ENCODE peak calls at places on chromosomes 13 and 19, in six cellular contexts. One of them, this sample, is unnamed.

GRCh38 chr19:1232652-1233360 is 5.0 kb downstream of the CBARP start:
- DNase-seq in germinal center: no peak
- DNase-seq in epithelial cell of esophagus: peak
- DNase-seq in GM03348: no peak
- DNase-seq in breast epithelium: no peak
- DNase-seq in stimulated activated CD8-positive, alpha-beta memory T cell treated with anti-CD3 and anti-CD28 coated beads, Interleukin-7, amount 100 ng/mL, for 1 hour: no peak
- DNase-seq in this sample: peak

GRCh38 chr19:40363128-40363527 is 14.6 kb downstream of the PLD3 start:
- DNase-seq in germinal center: no peak
- DNase-seq in epithelial cell of esophagus: no peak
- DNase-seq in GM03348: no peak
- DNase-seq in breast epithelium: no peak
- DNase-seq in stimulated activated CD8-positive, alpha-beta memory T cell treated with anti-CD3 and anti-CD28 coated beads, Interleukin-7, amount 100 ng/mL, for 1 hour: no peak
- DNase-seq in this sample: no peak

GRCh38 chr13:113874579-113875428 is 10.9 kb upstream of the GAS6 start:
- DNase-seq in germinal center: peak
- DNase-seq in epithelial cell of esophagus: no peak
- DNase-seq in GM03348: no peak
- DNase-seq in breast epithelium: peak
- DNase-seq in stimulated activated CD8-positive, alpha-beta memory T cell treated with anti-CD3 and anti-CD28 coated beads, Interleukin-7, amount 100 ng/mL, for 1 hour: no peak
- DNase-seq in this sample: no peak

GRCh38 chr13:30108913-30109237 is 198.5 kb downstream of the KATNAL1 start:
- DNase-seq in germinal center: no peak
- DNase-seq in epithelial cell of esophagus: peak
- DNase-seq in GM03348: no peak
- DNase-seq in breast epithelium: peak
- DNase-seq in stimulated activated CD8-positive, alpha-beta memory T cell treated with anti-CD3 and anti-CD28 coated beads, Interleukin-7, amount 100 ng/mL, for 1 hour: no peak
- DNase-seq in this sample: peak

GRCh38 chr13:48715977-48716376 is 62.2 kb downstream of the CYSLTR2 start:
- DNase-seq in germinal center: no peak
- DNase-seq in epithelial cell of esophagus: no peak
- DNase-seq in GM03348: no peak
- DNase-seq in breast epithelium: no peak
- DNase-seq in stimulated activated CD8-positive, alpha-beta memory T cell treated with anti-CD3 and anti-CD28 coated beads, Interleukin-7, amount 100 ng/mL, for 1 hour: no peak
- DNase-seq in this sample: no peak

GRCh38 chr19:54136086-54136863 is 1.3 kb upstream of the CNOT3 start:
- DNase-seq in germinal center: no peak
- DNase-seq in epithelial cell of esophagus: peak
- DNase-seq in GM03348: peak
- DNase-seq in breast epithelium: no peak
- DNase-seq in stimulated activated CD8-positive, alpha-beta memory T cell treated with anti-CD3 and anti-CD28 coated beads, Interleukin-7, amount 100 ng/mL, for 1 hour: no peak
- DNase-seq in this sample: peak

GRCh38 chr13:30142502-30143211 is 164.7 kb downstream of the KATNAL1 start:
- DNase-seq in germinal center: no peak
- DNase-seq in epithelial cell of esophagus: peak
- DNase-seq in GM03348: peak
- DNase-seq in breast epithelium: peak
- DNase-seq in stimulated activated CD8-positive, alpha-beta memory T cell treated with anti-CD3 and anti-CD28 coated beads, Interleukin-7, amount 100 ng/mL, for 1 hour: no peak
- DNase-seq in this sample: peak

GRCh38 chr19:55688422-55689218 is 13.6 kb downstream of the EPN1 start:
- DNase-seq in germinal center: no peak
- DNase-seq in epithelial cell of esophagus: no peak
- DNase-seq in GM03348: no peak
- DNase-seq in breast epithelium: no peak
- DNase-seq in stimulated activated CD8-positive, alpha-beta memory T cell treated with anti-CD3 and anti-CD28 coated beads, Interleukin-7, amount 100 ng/mL, for 1 hour: no peak
- DNase-seq in this sample: no peak

GRCh38 chr13:26549713-26550112 is 7.8 kb upstream of the WASF3 start:
- DNase-seq in germinal center: no peak
- DNase-seq in epithelial cell of esophagus: no peak
- DNase-seq in GM03348: no peak
- DNase-seq in breast epithelium: no peak
- DNase-seq in stimulated activated CD8-positive, alpha-beta memory T cell treated with anti-CD3 and anti-CD28 coated beads, Interleukin-7, amount 100 ng/mL, for 1 hour: no peak
- DNase-seq in this sample: no peak

GRCh38 chr13:59531571-59532091 is 632.1 kb downstream of the DIAPH3 start:
- DNase-seq in germinal center: no peak
- DNase-seq in epithelial cell of esophagus: peak
- DNase-seq in GM03348: peak
- DNase-seq in breast epithelium: peak
- DNase-seq in stimulated activated CD8-positive, alpha-beta memory T cell treated with anti-CD3 and anti-CD28 coated beads, Interleukin-7, amount 100 ng/mL, for 1 hour: no peak
- DNase-seq in this sample: peak

GRCh38 chr13:40963927-40964326 is 55.2 kb downstream of the ELF1 start:
- DNase-seq in germinal center: no peak
- DNase-seq in epithelial cell of esophagus: peak
- DNase-seq in GM03348: peak
- DNase-seq in breast epithelium: no peak
- DNase-seq in stimulated activated CD8-positive, alpha-beta memory T cell treated with anti-CD3 and anti-CD28 coated beads, Interleukin-7, amount 100 ng/mL, for 1 hour: no peak
- DNase-seq in this sample: peak

GRCh38 chr19:49814010-49814409 is 918 bp upstream of the FUZ start:
- DNase-seq in germinal center: no peak
- DNase-seq in epithelial cell of esophagus: no peak
- DNase-seq in GM03348: no peak
- DNase-seq in breast epithelium: no peak
- DNase-seq in stimulated activated CD8-positive, alpha-beta memory T cell treated with anti-CD3 and anti-CD28 coated beads, Interleukin-7, amount 100 ng/mL, for 1 hour: no peak
- DNase-seq in this sample: peak

GRCh38 chr19:39152066-39152465 is 26.5 kb downstream of the PAK4 start:
- DNase-seq in germinal center: no peak
- DNase-seq in epithelial cell of esophagus: peak
- DNase-seq in GM03348: no peak
- DNase-seq in breast epithelium: no peak
- DNase-seq in stimulated activated CD8-positive, alpha-beta memory T cell treated with anti-CD3 and anti-CD28 coated beads, Interleukin-7, amount 100 ng/mL, for 1 hour: no peak
- DNase-seq in this sample: no peak

GRCh38 chr19:17327654-17328516 is 6.8 kb downstream of the ANO8 start:
- DNase-seq in germinal center: peak
- DNase-seq in epithelial cell of esophagus: peak
- DNase-seq in GM03348: peak
- DNase-seq in breast epithelium: peak
- DNase-seq in stimulated activated CD8-positive, alpha-beta memory T cell treated with anti-CD3 and anti-CD28 coated beads, Interleukin-7, amount 100 ng/mL, for 1 hour: no peak
- DNase-seq in this sample: no peak

GRCh38 chr19:20077791-20078463 is at the start of gene ZNF90:
- DNase-seq in germinal center: peak
- DNase-seq in epithelial cell of esophagus: peak
- DNase-seq in GM03348: peak
- DNase-seq in breast epithelium: peak
- DNase-seq in stimulated activated CD8-positive, alpha-beta memory T cell treated with anti-CD3 and anti-CD28 coated beads, Interleukin-7, amount 100 ng/mL, for 1 hour: peak
- DNase-seq in this sample: no peak

GRCh38 chr19:45035755-45036154 is 3.1 kb upstream of the CLASRP start:
- DNase-seq in germinal center: no peak
- DNase-seq in epithelial cell of esophagus: no peak
- DNase-seq in GM03348: no peak
- DNase-seq in breast epithelium: no peak
- DNase-seq in stimulated activated CD8-positive, alpha-beta memory T cell treated with anti-CD3 and anti-CD28 coated beads, Interleukin-7, amount 100 ng/mL, for 1 hour: no peak
- DNase-seq in this sample: no peak

GRCh38 chr19:31316201-31316951 is 32.9 kb downstream of the TSHZ3 start:
- DNase-seq in germinal center: no peak
- DNase-seq in epithelial cell of esophagus: no peak
- DNase-seq in GM03348: peak
- DNase-seq in breast epithelium: no peak
- DNase-seq in stimulated activated CD8-positive, alpha-beta memory T cell treated with anti-CD3 and anti-CD28 coated beads, Interleukin-7, amount 100 ng/mL, for 1 hour: no peak
- DNase-seq in this sample: no peak

GRCh38 chr19:49456351-49456750 is 3.3 kb downstream of the ALDH16A1 start:
- DNase-seq in germinal center: no peak
- DNase-seq in epithelial cell of esophagus: no peak
- DNase-seq in GM03348: no peak
- DNase-seq in breast epithelium: no peak
- DNase-seq in stimulated activated CD8-positive, alpha-beta memory T cell treated with anti-CD3 and anti-CD28 coated beads, Interleukin-7, amount 100 ng/mL, for 1 hour: no peak
- DNase-seq in this sample: no peak

GRCh38 chr13:30810261-30810701 is 74.9 kb downstream of the ALOX5AP start:
- DNase-seq in germinal center: no peak
- DNase-seq in epithelial cell of esophagus: peak
- DNase-seq in GM03348: no peak
- DNase-seq in breast epithelium: peak
- DNase-seq in stimulated activated CD8-positive, alpha-beta memory T cell treated with anti-CD3 and anti-CD28 coated beads, Interleukin-7, amount 100 ng/mL, for 1 hour: no peak
- DNase-seq in this sample: no peak

GRCh38 chr19:10364644-10365043 is 15.7 kb downstream of the TYK2 start:
- DNase-seq in germinal center: no peak
- DNase-seq in epithelial cell of esophagus: no peak
- DNase-seq in GM03348: no peak
- DNase-seq in breast epithelium: no peak
- DNase-seq in stimulated activated CD8-positive, alpha-beta memory T cell treated with anti-CD3 and anti-CD28 coated beads, Interleukin-7, amount 100 ng/mL, for 1 hour: no peak
- DNase-seq in this sample: no peak

GRCh38 chr19:55809381-55810058 is 22.3 kb downstream of the NLRP11 start:
- DNase-seq in germinal center: peak
- DNase-seq in epithelial cell of esophagus: peak
- DNase-seq in GM03348: peak
- DNase-seq in breast epithelium: no peak
- DNase-seq in stimulated activated CD8-positive, alpha-beta memory T cell treated with anti-CD3 and anti-CD28 coated beads, Interleukin-7, amount 100 ng/mL, for 1 hour: no peak
- DNase-seq in this sample: peak

GRCh38 chr13:44176173-44176572 is 197.5 kb upstream of the SERP2 start:
- DNase-seq in germinal center: no peak
- DNase-seq in epithelial cell of esophagus: no peak
- DNase-seq in GM03348: no peak
- DNase-seq in breast epithelium: no peak
- DNase-seq in stimulated activated CD8-positive, alpha-beta memory T cell treated with anti-CD3 and anti-CD28 coated beads, Interleukin-7, amount 100 ng/mL, for 1 hour: no peak
- DNase-seq in this sample: no peak

GRCh38 chr13:76222511-76222910 is 586.4 kb downstream of the LMO7 start:
- DNase-seq in germinal center: no peak
- DNase-seq in epithelial cell of esophagus: peak
- DNase-seq in GM03348: no peak
- DNase-seq in breast epithelium: no peak
- DNase-seq in stimulated activated CD8-positive, alpha-beta memory T cell treated with anti-CD3 and anti-CD28 coated beads, Interleukin-7, amount 100 ng/mL, for 1 hour: no peak
- DNase-seq in this sample: no peak

GRCh38 chr13:77521194-77521593 is 14.3 kb upstream of the SCEL start:
- DNase-seq in germinal center: no peak
- DNase-seq in epithelial cell of esophagus: peak
- DNase-seq in GM03348: no peak
- DNase-seq in breast epithelium: no peak
- DNase-seq in stimulated activated CD8-positive, alpha-beta memory T cell treated with anti-CD3 and anti-CD28 coated beads, Interleukin-7, amount 100 ng/mL, for 1 hour: no peak
- DNase-seq in this sample: peak